ENCODE peak calls at places on chromosome 19, in four cellular contexts. C is AG04449, A is retinal pigment epithelial cell, B is A549. M is an unnamed sample.

GRCh38 chr19:17406039-17406886 is 833 bp upstream of the BST2 start:
- DNase-seq in C (no peak), A (no peak), B (no peak), M (no peak)

GRCh38 chr19:2883686-2884439 is 16.7 kb downstream of the ZNF556 start:
- DNase-seq in C (no peak), A (no peak), B (no peak), M (no peak)

GRCh38 chr19:1169921-1170885 is 3.9 kb downstream of the SBNO2 start:
- DNase-seq in C (no peak), A (peak), B (no peak), M (no peak)

GRCh38 chr19:11581740-11582139 is 4.3 kb upstream of the ACP5 start:
- DNase-seq in C (no peak), A (no peak), B (no peak), M (no peak)

GRCh38 chr19:43532962-43533545 is at the start of gene ZNF575:
- DNase-seq in C (peak), A (peak), B (peak), M (peak)

GRCh38 chr19:5931251-5931650 is 17.2 kb downstream of the CAPS start:
- DNase-seq in C (no peak), A (no peak), B (no peak), M (no peak)

GRCh38 chr19:49363265-49364082 is at the start of gene DKKL1:
- DNase-seq in C (peak), A (peak), B (peak), M (peak)

GRCh38 chr19:16078759-16079707 is 2.7 kb downstream of the TPM4 start:
- DNase-seq in C (peak), A (peak), B (no peak), M (peak)

GRCh38 chr19:3382460-3383100 is 16.2 kb downstream of the NFIC start:
- DNase-seq in C (no peak), A (no peak), B (no peak), M (no peak)

GRCh38 chr19:45767881-45768643 is 990 bp downstream of the SIX5 start:
- DNase-seq in C (no peak), A (no peak), B (peak), M (no peak)

GRCh38 chr19:6847828-6848200 is 39.6 kb upstream of the ADGRE1 start:
- DNase-seq in C (no peak), A (no peak), B (no peak), M (no peak)

GRCh38 chr19:48325265-48325910 is at the start of gene EMP3:
- DNase-seq in C (peak), A (peak), B (peak), M (peak)

GRCh38 chr19:51246153-51246552 is 4.7 kb upstream of the SIGLECL1 start:
- DNase-seq in C (no peak), A (no peak), B (no peak), M (no peak)

GRCh38 chr19:7676854-7677253 is at the start of gene MCEMP1:
- DNase-seq in C (no peak), A (no peak), B (no peak), M (no peak)

GRCh38 chr19:35045667-35046300 is 4.3 kb downstream of the HPN start:
- DNase-seq in C (no peak), A (no peak), B (peak), M (peak)

GRCh38 chr19:35162471-35163326 is 8.2 kb downstream of the FXYD5 start:
- DNase-seq in C (peak), A (no peak), B (no peak), M (no peak)

DNA sequence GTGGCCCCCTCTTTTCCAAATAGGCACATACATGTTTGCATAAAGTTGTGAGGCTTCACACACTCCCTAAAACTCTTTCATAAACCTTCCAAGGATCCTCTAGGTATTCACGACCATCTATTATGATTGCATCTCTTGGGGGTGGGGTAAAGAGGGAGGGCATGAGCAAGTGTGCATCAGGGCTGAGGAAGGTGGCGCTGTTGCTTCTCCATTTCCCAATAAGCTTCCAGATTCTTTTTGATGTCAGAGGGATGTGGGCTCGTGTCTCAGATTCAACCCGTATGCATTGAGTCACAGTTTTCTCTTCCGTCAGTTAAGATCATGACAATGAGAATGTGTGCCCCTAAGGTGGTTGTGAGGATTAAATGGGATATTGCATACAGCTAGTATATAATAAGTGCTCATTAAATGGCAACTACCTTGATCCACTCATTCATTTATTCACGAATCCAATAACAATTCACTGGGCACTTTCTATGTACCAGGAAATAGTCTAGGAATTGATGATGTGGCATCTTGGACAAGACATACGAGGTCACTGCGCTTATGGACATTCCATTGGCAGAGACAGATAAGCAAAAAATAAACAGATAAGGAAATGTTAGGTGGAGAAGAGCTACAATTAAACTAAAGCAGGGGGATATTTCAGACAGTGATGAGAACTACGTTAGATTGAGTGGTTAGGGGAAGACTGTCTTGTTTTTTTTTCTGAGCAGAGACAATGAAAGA is 10.3 kb downstream of the CYP2B6 start:
- DNase-seq in C (no peak), A (no peak), B (no peak), M (no peak)
- TF ChIP-seq CTCF in C (no peak), A (no peak), B (no peak), M (no peak)

DNA sequence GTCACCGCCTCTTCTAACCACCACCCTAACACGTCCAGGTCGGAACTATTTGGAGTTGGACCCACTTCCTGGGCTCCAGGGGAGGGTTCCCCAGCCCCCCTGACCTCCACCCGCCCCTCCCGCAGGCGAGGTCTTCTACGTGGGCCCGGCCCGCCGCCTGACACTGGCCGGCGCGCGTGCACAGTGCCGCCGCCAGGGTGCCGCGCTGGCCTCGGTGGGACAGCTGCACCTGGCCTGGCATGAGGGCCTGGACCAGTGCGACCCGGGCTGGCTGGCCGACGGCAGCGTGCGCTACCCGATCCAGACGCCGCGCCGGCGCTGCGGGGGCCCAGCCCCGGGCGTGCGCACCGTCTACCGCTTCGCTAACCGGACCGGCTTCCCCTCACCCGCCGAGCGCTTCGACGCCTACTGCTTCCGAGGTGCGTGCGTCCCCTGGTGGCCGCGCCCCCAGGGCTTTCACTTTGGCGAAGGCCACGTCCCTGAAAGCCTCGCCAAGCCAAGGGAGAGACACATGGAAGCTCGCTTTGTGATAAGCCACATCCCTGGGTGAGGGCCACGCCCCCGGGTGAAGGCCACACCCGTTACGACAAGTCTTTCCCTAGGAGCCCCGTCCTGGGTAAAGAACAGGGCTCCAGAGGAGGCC is 13.2 kb downstream of the NCAN start:
- DNase-seq in C (no peak), A (no peak), B (peak), M (no peak)
- H3K4me3 ChIP-seq in C (peak), A (no peak), B (peak), M (peak)

GRCh38 chr19:14514215-14514871 is 3.9 kb downstream of the DNAJB1 start:
- DNase-seq in C (no peak), A (no peak), B (no peak), M (no peak)

GRCh38 chr19:14515501-14516047 is 2.6 kb downstream of the DNAJB1 start:
- DNase-seq in C (no peak), A (no peak), B (no peak), M (no peak)

GRCh38 chr19:14517446-14517839 is 754 bp downstream of the DNAJB1 start:
- DNase-seq in C (no peak), A (no peak), B (no peak), M (no peak)

GRCh38 chr19:14516746-14517438 is 1.3 kb downstream of the DNAJB1 start:
- DNase-seq in C (no peak), A (no peak), B (no peak), M (no peak)

DNA sequence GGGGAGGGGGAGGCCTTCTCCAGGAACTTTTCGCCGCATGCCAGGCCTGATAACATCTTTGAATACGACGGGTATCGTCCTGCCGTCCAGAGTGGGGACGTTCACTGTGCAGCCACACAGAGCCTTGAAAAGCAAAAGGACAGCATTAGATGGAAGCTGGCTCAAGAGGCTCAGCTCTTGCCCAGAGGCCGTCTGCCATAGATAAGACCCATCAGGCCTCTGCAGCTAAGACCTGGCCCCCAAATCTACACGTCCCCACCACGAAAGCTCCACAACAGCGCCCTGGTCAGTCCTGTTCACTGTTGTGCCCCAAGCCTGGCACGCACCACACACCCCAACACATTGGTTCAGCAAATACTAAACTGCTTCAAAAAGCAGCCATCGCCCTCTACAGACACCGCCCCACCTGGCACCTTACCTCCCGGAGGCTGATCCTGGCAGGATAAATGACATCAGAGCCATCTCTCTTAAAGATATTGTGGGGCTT is 2.1 kb downstream of the DNAJB1 start:
- DNase-seq in C (no peak), A (no peak), B (no peak), M (no peak)
- TF ChIP-seq CTCF in C (no peak), A (peak), B (no peak), M (no peak)

DNA sequence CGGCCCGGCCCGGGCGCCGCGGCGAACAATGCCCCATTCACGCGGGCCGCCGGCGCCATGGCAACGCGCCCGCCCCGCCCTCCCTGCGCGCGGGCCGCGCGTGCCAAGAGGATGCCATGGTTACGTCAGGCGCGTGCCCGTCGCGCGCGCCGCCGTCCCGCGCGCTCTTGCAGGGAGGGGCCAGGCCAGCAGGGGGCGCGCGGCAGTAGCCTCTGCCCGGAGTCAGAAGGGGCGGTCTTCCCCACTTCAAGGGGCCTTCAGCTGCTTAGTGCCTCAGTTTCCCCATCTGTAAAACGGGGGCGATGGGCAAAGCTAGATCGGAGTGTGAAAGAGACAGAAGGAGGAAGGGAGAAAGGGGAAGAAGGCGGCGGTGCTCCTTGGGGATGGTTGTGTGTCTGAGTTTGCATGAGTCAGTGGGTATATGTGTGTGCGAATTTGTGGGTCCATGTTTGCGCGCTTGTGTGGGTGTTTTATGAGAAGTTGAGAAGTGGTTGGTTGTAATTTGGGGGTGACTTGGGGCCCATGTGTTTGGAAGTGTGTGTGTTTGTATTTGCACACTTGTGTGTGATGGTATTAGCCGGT is 11.6 kb upstream of the NFIX start:
- DNase-seq in C (no peak), A (no peak), B (peak), M (no peak)
- H3K4me3 ChIP-seq in C (peak), A (no peak), B (peak), M (peak)